ENCODE peak calls at places on chromosomes 11 and 22, in ten cellular contexts. R is RWPE1; D is KG1; E is HS-5; G is left ventricle myocardium inferior; H is activated naive CD8-positive, alpha-beta T cell treated with anti-CD3 and anti-CD28 coated beads, Interleukin-2, amount 50 U/mL, for 24 hours; U is H4; P is choroid plexus epithelial cell; I is HT1080; L is colonic mucosa. A is an unnamed sample.

GRCh38 chr11:20672575-20672974 is 3.2 kb downstream of the NELL1 start:
- DNase-seq in R (no peak), D (no peak), E (no peak), G (no peak), H (no peak), U (no peak), P (peak; percentile 13), I (no peak), L (no peak), A (no peak)

GRCh38 chr11:102530558-102530957 is at the start of gene MMP7:
- DNase-seq in R (peak; percentile 21), D (peak; percentile 70), E (peak; percentile 69), G (no peak), H (no peak), U (peak; percentile 20), P (peak; percentile 61), I (peak; percentile 66), L (no peak), A (no peak)

GRCh38 chr22:37807410-37808293 is at the start of gene GCAT:
- DNase-seq in R (peak; percentile 95), D (peak; percentile 82), E (peak; percentile 80), G (peak; percentile 97), H (peak; percentile 93), U (peak; percentile 81), P (peak; percentile 97), I (peak; percentile 89), L (peak; percentile 98), A (peak; percentile 59)

GRCh38 chr11:123072279-123072678 is 10.3 kb upstream of the HSPA8 start:
- DNase-seq in R (no peak), D (no peak), E (no peak), G (no peak), H (no peak), U (no peak), P (no peak), I (no peak), L (peak; percentile 52), A (no peak)

GRCh38 chr11:116471608-116472007 is 301.2 kb downstream of the BUD13 start:
- DNase-seq in R (peak; percentile 70), D (no peak), E (peak; percentile 57), G (no peak), H (no peak), U (peak; percentile 46), P (peak; percentile 15), I (peak; percentile 35), L (no peak), A (no peak)

GRCh38 chr22:28711341-28711740 is 30.3 kb downstream of the CHEK2 start:
- DNase-seq in R (no peak), D (no peak), E (no peak), G (no peak), H (no peak), U (no peak), P (no peak), I (no peak), L (no peak), A (no peak)

GRCh38 chr11:103699216-103699615 is 337.2 kb upstream of the DDI1 start:
- DNase-seq in R (no peak), D (no peak), E (no peak), G (no peak), H (no peak), U (no peak), P (peak; percentile 25), I (no peak), L (no peak), A (no peak)

GRCh38 chr11:11043676-11044075 is 185.8 kb upstream of the ZBED5 start:
- DNase-seq in R (no peak), D (no peak), E (no peak), G (no peak), H (no peak), U (no peak), P (no peak), I (no peak), L (no peak), A (no peak)

GRCh38 chr11:24645563-24645962 is 148.7 kb downstream of the LUZP2 start:
- DNase-seq in R (no peak), D (no peak), E (no peak), G (no peak), H (no peak), U (no peak), P (no peak), I (no peak), L (no peak), A (no peak)

GRCh38 chr22:27987557-27987956 is 68.5 kb upstream of the PITPNB start:
- DNase-seq in R (no peak), D (no peak), E (no peak), G (no peak), H (no peak), U (peak; percentile 68), P (peak; percentile 88), I (peak; percentile 81), L (no peak), A (no peak)

GRCh38 chr11:73171762-73172161 is 29.6 kb upstream of the FCHSD2 start:
- DNase-seq in R (no peak), D (no peak), E (no peak), G (no peak), H (no peak), U (no peak), P (no peak), I (peak; percentile 31), L (no peak), A (no peak)

GRCh38 chr11:94879006-94879405 is 94.3 kb downstream of the CWC15 start:
- DNase-seq in R (no peak), D (no peak), E (no peak), G (no peak), H (no peak), U (no peak), P (no peak), I (no peak), L (no peak), A (no peak)

GRCh38 chr11:34222030-34222429 is 116.6 kb downstream of the NAT10 start:
- DNase-seq in R (no peak), D (no peak), E (no peak), G (no peak), H (no peak), U (no peak), P (no peak), I (no peak), L (no peak), A (no peak)

GRCh38 chr11:11085580-11085979 is 227.7 kb upstream of the ZBED5 start:
- DNase-seq in R (no peak), D (no peak), E (no peak), G (no peak), H (no peak), U (no peak), P (no peak), I (no peak), L (no peak), A (no peak)

GRCh38 chr11:10076458-10077141 is 217.4 kb downstream of the SBF2 start:
- DNase-seq in R (peak; percentile 5), D (peak; percentile 4), E (no peak), G (peak; percentile 75), H (peak; percentile 44), U (peak; percentile 62), P (peak; percentile 66), I (no peak), L (peak; percentile 31), A (no peak)

GRCh38 chr22:25582946-25583345 is 18.5 kb downstream of the GRK3 start:
- DNase-seq in R (no peak), D (no peak), E (peak; percentile 30), G (no peak), H (no peak), U (no peak), P (no peak), I (peak; percentile 54), L (no peak), A (no peak)

GRCh38 chr11:110345756-110346155 is 49.3 kb upstream of the RDX start:
- DNase-seq in R (no peak), D (peak; percentile 55), E (no peak), G (no peak), H (no peak), U (no peak), P (no peak), I (no peak), L (no peak), A (no peak)